ENCODE peak calls at places on chromosomes 13 and 19, in ten cellular contexts. T, I, M, X, U, B, L, D, E and F are unnamed samples.

GRCh38 chr13:39821977-39822376 is 166.5 kb downstream of the COG6 start:
- DNase-seq in I (no peak), E (no peak), D (no peak), U (no peak), M (no peak), L (no peak), B (no peak), X (no peak), T (no peak), F (no peak)

GRCh38 chr19:55678121-55678671 is 3.2 kb downstream of the EPN1 start:
- DNase-seq in L (peak; percentile 72), M (no peak), U (no peak), T (no peak), E (no peak), X (peak; percentile 70), B (peak; percentile 90), D (no peak), I (no peak), F (peak; percentile 97)

GRCh38 chr19:19083413-19084178 is 19.8 kb downstream of the SLC25A42 start:
- DNase-seq in U (no peak), X (no peak), M (no peak), E (no peak), L (peak; percentile 78), T (no peak), I (no peak), B (no peak), D (no peak), F (no peak)

GRCh38 chr13:49253310-49253709 is 5.6 kb downstream of the CDADC1 start:
- DNase-seq in T (no peak), B (no peak), L (no peak), D (no peak), E (no peak), I (no peak), M (no peak), X (no peak), U (no peak), F (no peak)

GRCh38 chr13:97574926-97575325 is 141.0 kb downstream of the RAP2A start:
- DNase-seq in L (no peak), E (no peak), B (no peak), I (no peak), M (no peak), T (peak; percentile 34), U (no peak), D (peak; percentile 15), X (peak; percentile 3), F (peak; percentile 21)

GRCh38 chr13:25420161-25420560 is 48.4 kb downstream of the ATP8A2 start:
- DNase-seq in U (no peak), B (no peak), T (no peak), I (no peak), E (no peak), D (no peak), L (no peak), M (no peak), X (no peak), F (no peak)

GRCh38 chr19:4660993-4661392 is 9.1 kb downstream of the MYDGF start:
- DNase-seq in X (no peak), I (no peak), L (no peak), B (no peak), M (no peak), U (no peak), E (no peak), T (no peak), D (no peak), F (no peak)

GRCh38 chr13:41064493-41064892 is 3.2 kb downstream of the WBP4 start:
- DNase-seq in B (no peak), E (peak; percentile 53), T (peak; percentile 89), U (no peak), L (no peak), D (no peak), X (no peak), I (no peak), M (no peak), F (no peak)

GRCh38 chr19:17488593-17489391 is 18.5 kb downstream of the SLC27A1 start:
- DNase-seq in D (no peak), B (peak; percentile 61), U (peak; percentile 46), M (peak; percentile 62), I (no peak), X (peak; percentile 94), E (no peak), T (peak; percentile 53), L (peak; percentile 94), F (peak; percentile 91)

GRCh38 chr13:113118328-113119021 is 4.1 kb upstream of the F10 start:
- DNase-seq in M (no peak), X (no peak), I (peak; percentile 47), L (peak; percentile 25), T (no peak), B (no peak), U (no peak), D (no peak), E (no peak), F (no peak)